ENCODE peak calls at places on chromosomes 1 and 21, in six cellular contexts. P is Daoy; J is T-helper 2 cell; E is GM12865; K is stimulated activated CD4-positive, alpha-beta T cell treated with anti-CD3 and anti-CD28 coated beads, Interleukin-2, amount 100 ng/mL, for 48 hours; O is left cardiac atrium. C is an unnamed sample.

GRCh38 chr1:181089017-181089776 is 697 bp downstream of the IER5 start:
- DNase-seq in K (no peak), P (peak), E (peak), J (peak), O (peak), C (no peak)

GRCh38 chr1:172089768-172090510 is 248.6 kb downstream of the DNM3 start:
- DNase-seq in E (peak), O (peak), P (peak), K (peak), J (peak), C (peak)

GRCh38 chr1:9331016-9331415 is 38.3 kb downstream of the SPSB1 start:
- DNase-seq in K (no peak), P (no peak), J (no peak), O (no peak), E (no peak), C (no peak)

GRCh38 chr1:155933591-155934096 is 569 bp downstream of the KHDC4 start:
- DNase-seq in J (no peak), K (no peak), P (no peak), E (no peak), O (no peak), C (no peak)

GRCh38 chr1:232137066-232137465 is 492.9 kb downstream of the SIPA1L2 start:
- DNase-seq in J (no peak), E (no peak), P (no peak), O (no peak), K (no peak), C (no peak)

GRCh38 chr1:41919764-41920397 is 1.2 kb upstream of the HIVEP3 start:
- DNase-seq in O (peak), E (peak), P (peak), J (peak), K (peak), C (no peak)

GRCh38 chr1:55035904-55036303 is 3.4 kb upstream of the PCSK9 start:
- DNase-seq in K (no peak), P (no peak), J (no peak), E (no peak), O (no peak), C (no peak)

GRCh38 chr1:25485536-25486235 is 55.0 kb downstream of the MACO1 start:
- DNase-seq in K (no peak), O (no peak), E (no peak), P (no peak), J (no peak), C (no peak)

GRCh38 chr1:147808025-147808424 is 47.6 kb upstream of the GJA5 start:
- DNase-seq in P (no peak), E (no peak), J (no peak), O (no peak), K (no peak), C (peak)

GRCh38 chr21:45484318-45484717 is 57.9 kb downstream of the SLC19A1 start:
- DNase-seq in K (no peak), P (no peak), O (no peak), J (no peak), E (no peak), C (no peak)

GRCh38 chr1:83512371-83513004 is 486.4 kb downstream of the TTLL7 start:
- DNase-seq in J (no peak), O (no peak), E (no peak), P (peak), K (no peak), C (no peak)

GRCh38 chr1:32066489-32066873 is 6.3 kb upstream of the TMEM39B start:
- DNase-seq in O (peak), P (peak), J (peak), E (peak), K (no peak), C (no peak)

GRCh38 chr1:12178511-12178910 is 11.7 kb downstream of the TNFRSF1B start:
- DNase-seq in J (no peak), K (no peak), O (no peak), E (no peak), P (no peak), C (no peak)